ENCODE peak calls at places on chromosomes 1 and 21, in five cellular contexts. W, Q, U, F and C are unnamed samples.

GRCh38 chr21:22791986-22792560 is 1793.9 kb downstream of the NCAM2 start:
- DNase-seq in W (peak), Q (peak), U (peak), F (peak), C (no peak)

GRCh38 chr1:151729966-151730291 is 8.6 kb downstream of the RIIAD1 start:
- DNase-seq in W (no peak), Q (peak), U (no peak), F (no peak), C (no peak)

GRCh38 chr1:94325379-94326302 is 88.3 kb upstream of the ARHGAP29 start:
- DNase-seq in W (no peak), Q (no peak), U (peak), F (peak), C (no peak)

GRCh38 chr1:107183011-107183410 is 42.2 kb downstream of the NTNG1 start:
- DNase-seq in W (no peak), Q (no peak), U (no peak), F (no peak), C (no peak)

GRCh38 chr1:193408782-193409293 is 222.4 kb upstream of the B3GALT2 start:
- DNase-seq in W (peak), Q (peak), U (peak), F (peak), C (no peak)

GRCh38 chr21:38468989-38469388 is 29.3 kb downstream of the ERG start:
- DNase-seq in W (no peak), Q (no peak), U (no peak), F (no peak), C (no peak)

GRCh38 chr21:44078411-44078981 is 28.7 kb upstream of the PWP2 start:
- DNase-seq in W (peak), Q (no peak), U (no peak), F (no peak), C (no peak)

GRCh38 chr1:163472267-163472666 is 150.5 kb downstream of the NUF2 start:
- DNase-seq in W (no peak), Q (peak), U (no peak), F (no peak), C (no peak)

GRCh38 chr1:33181038-33181861 is 593 bp downstream of the TRIM62 start:
- DNase-seq in W (peak), Q (peak), U (peak), F (no peak), C (no peak)

GRCh38 chr1:41053324-41053723 is 31.8 kb upstream of the SLFNL1 start:
- DNase-seq in W (peak), Q (no peak), U (no peak), F (no peak), C (no peak)

GRCh38 chr1:195754874-195755273 is 853.4 kb downstream of the KCNT2 start:
- DNase-seq in W (no peak), Q (no peak), U (peak), F (no peak), C (no peak)

GRCh38 chr1:109493805-109494539 is at the start of gene CYB561D1:
- DNase-seq in W (peak), Q (peak), U (peak), F (peak), C (no peak)

GRCh38 chr1:206439205-206439604 is 31.1 kb upstream of the IKBKE start:
- DNase-seq in W (no peak), Q (no peak), U (no peak), F (no peak), C (no peak)

GRCh38 chr21:44550807-44551206 is 498 bp downstream of the KRTAP10-2 start:
- DNase-seq in W (no peak), Q (no peak), U (no peak), F (no peak), C (no peak)

GRCh38 chr1:3638027-3638426 is 11.9 kb downstream of the WRAP73 start:
- DNase-seq in W (no peak), Q (no peak), U (no peak), F (no peak), C (no peak)

GRCh38 chr1:18329469-18329868 is 151.3 kb upstream of the KLHDC7A start:
- DNase-seq in W (no peak), Q (no peak), U (no peak), F (no peak), C (no peak)

GRCh38 chr1:18332626-18333025 is 148.1 kb upstream of the KLHDC7A start:
- DNase-seq in W (no peak), Q (no peak), U (no peak), F (no peak), C (no peak)

GRCh38 chr1:18328803-18329202 is 151.9 kb upstream of the KLHDC7A start:
- DNase-seq in W (no peak), Q (no peak), U (no peak), F (no peak), C (no peak)

GRCh38 chr1:18336811-18337210 is 143.9 kb upstream of the KLHDC7A start:
- DNase-seq in W (no peak), Q (no peak), U (no peak), F (no peak), C (no peak)

GRCh38 chr1:18333220-18333619 is 147.5 kb upstream of the KLHDC7A start:
- DNase-seq in W (peak), Q (no peak), U (no peak), F (no peak), C (no peak)
- H3K9ac ChIP-seq in W (no peak), Q (no peak), U (no peak), F (no peak), C (no peak)

DNA sequence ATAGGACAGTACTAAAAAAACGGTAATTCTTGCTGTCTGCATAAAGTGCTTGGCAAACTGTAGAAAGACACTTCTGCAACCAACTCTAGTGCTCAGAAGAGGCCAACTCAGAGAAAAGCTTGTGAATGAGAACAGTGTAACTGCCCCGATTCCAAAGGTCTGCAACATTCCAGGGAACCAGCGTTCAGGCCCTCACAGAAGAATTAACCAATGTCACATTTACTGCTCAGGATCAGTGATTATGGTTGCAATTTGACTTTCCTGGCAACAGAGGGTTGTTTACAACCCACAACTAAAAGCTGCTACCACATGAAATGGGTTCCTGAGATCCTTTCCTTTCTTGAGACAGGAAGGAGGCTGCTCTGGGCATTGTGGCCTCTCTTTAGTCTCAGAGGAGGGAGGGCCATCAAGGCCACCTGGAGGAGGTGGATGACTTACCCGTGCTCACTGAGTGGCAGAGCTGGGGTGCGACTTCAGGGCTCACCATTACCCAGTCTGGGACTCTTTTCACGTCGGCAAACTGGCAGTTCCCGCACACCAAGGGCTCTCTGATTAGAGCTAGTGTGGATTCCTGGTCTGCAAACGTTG is 15.3 kb downstream of the SRSF4 start:
- DNase-seq in W (peak), Q (no peak), U (no peak), F (no peak), C (no peak)
- H3K9ac ChIP-seq in W (no peak), Q (no peak), U (no peak), F (no peak), C (no peak)

GRCh38 chr1:155197901-155198546 is 9.7 kb downstream of the THBS3 start:
- DNase-seq in W (no peak), Q (no peak), U (no peak), F (no peak), C (no peak)
- H3K9ac ChIP-seq in W (no peak), Q (no peak), U (no peak), F (no peak), C (no peak)

GRCh38 chr1:1238702-1239178 is 6.7 kb downstream of the B3GALT6 start:
- DNase-seq in W (no peak), Q (no peak), U (no peak), F (no peak), C (no peak)

GRCh38 chr1:1239624-1240347 is 6.7 kb downstream of the C1QTNF12 start:
- DNase-seq in W (no peak), Q (no peak), U (no peak), F (no peak), C (no peak)

GRCh38 chr1:1239247-1239623 is 7.2 kb downstream of the B3GALT6 start:
- DNase-seq in W (no peak), Q (no peak), U (no peak), F (no peak), C (no peak)

GRCh38 chr1:1236945-1237873 is 5.2 kb downstream of the B3GALT6 start:
- DNase-seq in W (no peak), Q (no peak), U (no peak), F (no peak), C (no peak)

GRCh38 chr1:1237874-1238701 is 6.1 kb downstream of the B3GALT6 start:
- DNase-seq in W (no peak), Q (no peak), U (no peak), F (no peak), C (no peak)
- H3K9ac ChIP-seq in W (no peak), Q (no peak), U (no peak), F (no peak), C (peak)

DNA sequence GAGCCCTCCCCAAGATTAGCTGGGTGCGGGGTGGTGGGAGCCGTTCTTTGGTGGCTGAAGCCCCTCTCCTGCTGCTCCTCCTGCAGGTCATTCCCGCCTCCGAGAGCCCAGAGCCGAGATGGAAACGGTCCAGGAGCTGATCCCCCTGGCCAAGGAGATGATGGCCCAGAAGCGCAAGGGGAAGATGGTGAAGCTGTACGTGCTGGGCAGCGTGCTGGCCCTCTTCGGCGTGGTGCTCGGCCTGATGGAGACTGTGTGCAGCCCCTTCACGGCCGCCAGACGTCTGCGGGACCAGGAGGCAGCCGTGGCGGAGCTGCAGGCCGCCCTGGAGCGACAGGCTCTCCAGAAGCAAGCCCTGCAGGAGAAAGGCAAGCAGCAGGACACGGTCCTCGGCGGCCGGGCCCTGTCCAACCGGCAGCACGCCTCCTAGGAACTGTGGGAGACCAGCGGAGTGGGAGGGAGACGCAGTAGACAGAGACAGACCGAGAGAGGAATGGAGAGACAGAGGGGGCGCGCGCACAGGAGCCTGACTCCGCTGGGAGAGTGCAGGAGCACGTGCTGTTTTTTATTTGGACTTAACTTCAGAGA is 449 bp downstream of the G0S2 start:
- DNase-seq in W (peak), Q (peak), U (peak), F (peak), C (no peak)
- H3K9ac ChIP-seq in W (peak), Q (peak), U (peak), F (no peak), C (no peak)

GRCh38 chr1:45667321-45668111 is 18.8 kb downstream of the GPBP1L1 start:
- DNase-seq in W (no peak), Q (no peak), U (no peak), F (no peak), C (no peak)
- H3K9ac ChIP-seq in W (no peak), Q (no peak), U (no peak), F (no peak), C (no peak)

GRCh38 chr1:241592273-241592958 is 47.8 kb downstream of the CHML start:
- DNase-seq in W (no peak), Q (no peak), U (peak), F (no peak), C (no peak)
- H3K9ac ChIP-seq in W (no peak), Q (no peak), U (no peak), F (no peak), C (no peak)